ENCODE peak calls at places on chromosomes 7 and 10, in four cellular contexts. One of them, this sample, is unnamed. For H3K4me1, the result is how much of the 10 kb centered on the place peaks cover.

GRCh38 chr7:127876393-127876792 is 154.8 kb downstream of the LRRC4 start:
- DNase-seq in neuronal stem cell: no peak
- DNase-seq in H9: no peak
- DNase-seq in IMR-90: peak
- DNase-seq in this sample: no peak

GRCh38 chr10:97179731-97180366 is 5.9 kb downstream of the SLIT1 start:
- DNase-seq in neuronal stem cell: peak
- DNase-seq in IMR-90: no peak
- DNase-seq in H9: peak
- DNase-seq in this sample: no peak

GRCh38 chr7:23268167-23268566 is 21.6 kb downstream of the GPNMB start:
- DNase-seq in IMR-90: no peak
- DNase-seq in neuronal stem cell: no peak
- DNase-seq in H9: no peak
- DNase-seq in this sample: no peak

GRCh38 chr10:124041684-124042445 is 51.5 kb downstream of the CHST15 start:
- DNase-seq in neuronal stem cell: no peak
- DNase-seq in H9: no peak
- DNase-seq in IMR-90: no peak
- DNase-seq in this sample: no peak

GRCh38 chr7:155863721-155864151 is 51.5 kb upstream of the SHH start:
- DNase-seq in IMR-90: no peak
- DNase-seq in H9: peak
- DNase-seq in neuronal stem cell: no peak
- DNase-seq in this sample: no peak

GRCh38 chr7:46932656-46933424 is 649.1 kb downstream of the TNS3 start:
- DNase-seq in neuronal stem cell: no peak
- DNase-seq in H9: no peak
- DNase-seq in IMR-90: peak
- DNase-seq in this sample: peak

GRCh38 chr10:97234403-97234802 is 48.6 kb upstream of the SLIT1 start:
- DNase-seq in neuronal stem cell: peak
- DNase-seq in IMR-90: peak
- DNase-seq in H9: no peak
- DNase-seq in this sample: peak

GRCh38 chr10:120402358-120402757 is 54.7 kb upstream of the PLPP4 start:
- DNase-seq in neuronal stem cell: no peak
- DNase-seq in IMR-90: no peak
- DNase-seq in H9: no peak
- DNase-seq in this sample: no peak

GRCh38 chr10:48258083-48258482 is 16.4 kb downstream of the FRMPD2 start:
- DNase-seq in neuronal stem cell: no peak
- DNase-seq in IMR-90: no peak
- DNase-seq in H9: no peak
- DNase-seq in this sample: no peak

GRCh38 chr10:25933653-25934608 is at the start of gene MYO3A:
- DNase-seq in IMR-90: no peak
- DNase-seq in H9: peak
- DNase-seq in neuronal stem cell: peak
- DNase-seq in this sample: no peak

GRCh38 chr10:92290076-92290836 is 622 bp downstream of the CPEB3 start:
- DNase-seq in H9: no peak
- DNase-seq in neuronal stem cell: peak
- DNase-seq in IMR-90: peak
- DNase-seq in this sample: peak

GRCh38 chr10:86023336-86023735 is 343.3 kb downstream of the GRID1 start:
- DNase-seq in neuronal stem cell: no peak
- DNase-seq in H9: no peak
- DNase-seq in IMR-90: no peak
- DNase-seq in this sample: no peak

GRCh38 chr7:26490631-26491624 is 199.3 kb downstream of the SNX10 start:
- DNase-seq in IMR-90: no peak
- DNase-seq in H9: no peak
- DNase-seq in neuronal stem cell: no peak
- DNase-seq in this sample: no peak

GRCh38 chr7:28183627-28184026 is 3.0 kb upstream of the JAZF1 start:
- DNase-seq in H9: no peak
- DNase-seq in IMR-90: peak
- DNase-seq in neuronal stem cell: no peak
- DNase-seq in this sample: no peak

GRCh38 chr10:37095822-37096593 is 29.4 kb upstream of the ANKRD30A start:
- DNase-seq in H9: no peak
- DNase-seq in IMR-90: no peak
- DNase-seq in neuronal stem cell: no peak
- DNase-seq in this sample: no peak

GRCh38 chr10:1650542-1651279 is 86.6 kb downstream of the ADARB2 start:
- DNase-seq in neuronal stem cell: no peak
- DNase-seq in IMR-90: no peak
- DNase-seq in H9: no peak
- DNase-seq in this sample: no peak

GRCh38 chr10:50447691-50448090 is 176.1 kb downstream of the SGMS1 start:
- DNase-seq in neuronal stem cell: no peak
- DNase-seq in IMR-90: peak
- DNase-seq in H9: no peak
- DNase-seq in this sample: no peak

GRCh38 chr10:90591629-90592028 is 266.2 kb downstream of the HTR7 start:
- DNase-seq in IMR-90: no peak
- DNase-seq in neuronal stem cell: no peak
- DNase-seq in H9: no peak
- DNase-seq in this sample: no peak

GRCh38 chr10:5550621-5551530 is 26.1 kb downstream of the CALML3 start:
- DNase-seq in H9: no peak
- DNase-seq in IMR-90: peak
- DNase-seq in neuronal stem cell: no peak
- DNase-seq in this sample: peak

GRCh38 chr7:2808891-2809660 is 35.0 kb downstream of the GNA12 start:
- DNase-seq in H9: no peak
- DNase-seq in neuronal stem cell: no peak
- DNase-seq in IMR-90: no peak
- DNase-seq in this sample: no peak

GRCh38 chr7:44210107-44210506 is 9.3 kb downstream of the YKT6 start:
- DNase-seq in H9: no peak
- DNase-seq in neuronal stem cell: no peak
- DNase-seq in IMR-90: no peak
- DNase-seq in this sample: no peak

GRCh38 chr7:45178241-45179225 is 20.9 kb downstream of the RAMP3 start:
- DNase-seq in IMR-90: no peak
- DNase-seq in neuronal stem cell: no peak
- DNase-seq in H9: peak
- DNase-seq in this sample: no peak

GRCh38 chr7:21767300-21767900 is 178.3 kb downstream of the CDCA7L start:
- DNase-seq in H9: peak
- DNase-seq in neuronal stem cell: peak
- DNase-seq in IMR-90: peak
- DNase-seq in this sample: peak

GRCh38 chr10:5447611-5448071 is 35.3 kb downstream of the NET1 start:
- DNase-seq in H9: no peak
- DNase-seq in IMR-90: peak
- DNase-seq in neuronal stem cell: no peak
- DNase-seq in this sample: no peak

GRCh38 chr7:28072876-28073514 is 107.6 kb downstream of the JAZF1 start:
- DNase-seq in neuronal stem cell: no peak
- DNase-seq in H9: no peak
- DNase-seq in IMR-90: no peak
- DNase-seq in this sample: no peak

GRCh38 chr7:33895025-33895804 is 10.1 kb upstream of the BMPER start:
- DNase-seq in neuronal stem cell: peak
- DNase-seq in IMR-90: peak
- DNase-seq in H9: peak
- DNase-seq in this sample: peak

GRCh38 chr10:86970152-86970886 is 2.0 kb downstream of the ADIRF start:
- DNase-seq in H9: peak
- DNase-seq in IMR-90: peak
- DNase-seq in neuronal stem cell: no peak
- DNase-seq in this sample: peak

GRCh38 chr10:23157691-23158369 is 34.3 kb upstream of the PTF1A start:
- DNase-seq in neuronal stem cell: no peak
- DNase-seq in H9: peak
- DNase-seq in IMR-90: peak
- DNase-seq in this sample: peak

GRCh38 chr10:34045571-34046190 is 711.2 kb upstream of the NRP1 start:
- DNase-seq in IMR-90: peak
- DNase-seq in H9: no peak
- DNase-seq in neuronal stem cell: no peak
- DNase-seq in this sample: peak

GRCh38 chr10:125720002-125720382 is 483 bp downstream of the EDRF1 start:
- DNase-seq in neuronal stem cell: no peak
- DNase-seq in IMR-90: peak
- DNase-seq in H9: no peak
- DNase-seq in this sample: no peak

GRCh38 chr10:50325449-50326188 is 74.3 kb upstream of the ASAH2 start:
- DNase-seq in IMR-90: peak
- DNase-seq in H9: no peak
- DNase-seq in neuronal stem cell: no peak
- DNase-seq in this sample: peak

GRCh38 chr10:79090134-79090803 is 21.5 kb downstream of the ZMIZ1 start:
- DNase-seq in neuronal stem cell: no peak
- DNase-seq in H9: no peak
- DNase-seq in IMR-90: peak
- DNase-seq in this sample: no peak
- H3K4me1 ChIP-seq in neuronal stem cell: under half
- H3K4me1 ChIP-seq in H9: under half
- H3K4me1 ChIP-seq in IMR-90: half or more
- H3K4me1 ChIP-seq in this sample: half or more

GRCh38 chr10:72315054-72315453 is 39.7 kb downstream of the DNAJB12 start:
- DNase-seq in H9: peak
- DNase-seq in IMR-90: no peak
- DNase-seq in neuronal stem cell: no peak
- DNase-seq in this sample: no peak

GRCh38 chr10:72315611-72316385 is 38.9 kb downstream of the DNAJB12 start:
- DNase-seq in H9: no peak
- DNase-seq in neuronal stem cell: no peak
- DNase-seq in IMR-90: peak
- DNase-seq in this sample: no peak

GRCh38 chr10:72312865-72313391 is 39.2 kb downstream of the DDIT4 start:
- DNase-seq in IMR-90: no peak
- DNase-seq in neuronal stem cell: no peak
- DNase-seq in H9: no peak
- DNase-seq in this sample: no peak

GRCh38 chr10:72316386-72316700 is 38.4 kb downstream of the DNAJB12 start:
- DNase-seq in IMR-90: no peak
- DNase-seq in neuronal stem cell: no peak
- DNase-seq in H9: no peak
- DNase-seq in this sample: no peak

GRCh38 chr10:72314263-72314662 is 40.5 kb downstream of the DNAJB12 start:
- DNase-seq in neuronal stem cell: no peak
- DNase-seq in IMR-90: no peak
- DNase-seq in H9: no peak
- DNase-seq in this sample: no peak
- H2BK15ac ChIP-seq in neuronal stem cell: no peak
- H2BK15ac ChIP-seq in IMR-90: no peak
- H2BK15ac ChIP-seq in H9: no peak
- H2BK15ac ChIP-seq in this sample: no peak

GRCh38 chr7:134044682-134045081 is 82.5 kb upstream of the LRGUK start:
- DNase-seq in H9: no peak
- DNase-seq in neuronal stem cell: no peak
- DNase-seq in IMR-90: peak
- DNase-seq in this sample: no peak

GRCh38 chr7:134045716-134046115 is 81.4 kb upstream of the LRGUK start:
- DNase-seq in neuronal stem cell: no peak
- DNase-seq in IMR-90: no peak
- DNase-seq in H9: no peak
- DNase-seq in this sample: no peak

GRCh38 chr7:134048166-134048565 is 79.0 kb upstream of the LRGUK start:
- DNase-seq in H9: no peak
- DNase-seq in IMR-90: no peak
- DNase-seq in neuronal stem cell: no peak
- DNase-seq in this sample: no peak

GRCh38 chr7:134046594-134047128 is 80.5 kb upstream of the LRGUK start:
- DNase-seq in IMR-90: no peak
- DNase-seq in H9: peak
- DNase-seq in neuronal stem cell: no peak
- DNase-seq in this sample: no peak

DNA sequence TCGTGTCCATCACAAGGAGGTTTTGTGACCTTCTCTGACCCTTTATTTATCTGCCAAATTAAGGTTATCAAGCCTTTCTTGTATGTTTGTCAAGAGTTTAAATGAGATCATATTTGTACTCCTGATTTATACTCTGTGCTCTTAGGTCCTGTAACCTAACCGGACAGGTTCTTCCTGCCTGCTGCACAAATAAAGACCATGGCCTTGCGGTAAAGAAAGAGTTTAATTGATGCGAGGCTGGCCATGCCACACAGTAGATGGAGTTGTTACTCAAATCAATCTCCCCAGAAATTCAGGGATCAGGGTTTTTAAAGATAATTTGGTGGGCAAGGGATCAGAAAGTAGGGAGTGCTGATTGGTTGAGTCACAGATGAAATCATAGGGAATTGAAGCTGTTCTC is 79.5 kb upstream of the LRGUK start:
- DNase-seq in neuronal stem cell: no peak
- DNase-seq in H9: no peak
- DNase-seq in IMR-90: no peak
- DNase-seq in this sample: no peak
- H3K4me1 ChIP-seq in neuronal stem cell: under half
- H3K4me1 ChIP-seq in H9: under half
- H3K4me1 ChIP-seq in IMR-90: under half
- H3K4me1 ChIP-seq in this sample: under half

GRCh38 chr10:131689954-131690669 is 210.7 kb upstream of the PPP2R2D start:
- DNase-seq in neuronal stem cell: no peak
- DNase-seq in H9: no peak
- DNase-seq in IMR-90: no peak
- DNase-seq in this sample: no peak

GRCh38 chr10:131689016-131689415 is 211.8 kb upstream of the PPP2R2D start:
- DNase-seq in IMR-90: no peak
- DNase-seq in neuronal stem cell: no peak
- DNase-seq in H9: peak
- DNase-seq in this sample: no peak

GRCh38 chr10:131689486-131689885 is 211.3 kb upstream of the PPP2R2D start:
- DNase-seq in IMR-90: no peak
- DNase-seq in neuronal stem cell: no peak
- DNase-seq in H9: no peak
- DNase-seq in this sample: no peak

GRCh38 chr10:131686781-131687419 is 213.9 kb upstream of the PPP2R2D start:
- DNase-seq in H9: no peak
- DNase-seq in IMR-90: no peak
- DNase-seq in neuronal stem cell: peak
- DNase-seq in this sample: no peak

GRCh38 chr10:131688304-131688703 is 212.5 kb upstream of the PPP2R2D start:
- DNase-seq in neuronal stem cell: no peak
- DNase-seq in IMR-90: no peak
- DNase-seq in H9: no peak
- DNase-seq in this sample: no peak
- H2BK15ac ChIP-seq in neuronal stem cell: no peak
- H2BK15ac ChIP-seq in IMR-90: no peak
- H2BK15ac ChIP-seq in H9: no peak
- H2BK15ac ChIP-seq in this sample: no peak

This sample was measured in mesenchymal stem cell.